ENCODE peak calls at places on chromosomes 4 and X, in four cellular contexts. One of them, this sample, is unnamed.

GRCh38 chr4:621296-622070 is 3.9 kb upstream of the PDE6B start:
- DNase-seq in HepG2: no peak
- DNase-seq in K562: no peak
- DNase-seq in GM12878: no peak
- DNase-seq in this sample: no peak

GRCh38 chr4:75598390-75598789 is 31.9 kb downstream of the CDKL2 start:
- DNase-seq in K562: no peak
- DNase-seq in HepG2: no peak
- DNase-seq in GM12878: no peak
- DNase-seq in this sample: no peak

GRCh38 chr4:179867300-179867878 is 2375.8 kb upstream of the TENM3 start:
- DNase-seq in HepG2: peak
- DNase-seq in K562: peak
- DNase-seq in GM12878: peak
- DNase-seq in this sample: peak

GRCh38 chr4:4843651-4844291 is 15.7 kb upstream of the MSX1 start:
- DNase-seq in GM12878: no peak
- DNase-seq in K562: no peak
- DNase-seq in HepG2: no peak
- DNase-seq in this sample: no peak

GRCh38 chr4:118177121-118177520 is 142.8 kb downstream of the NDST3 start:
- DNase-seq in HepG2: no peak
- DNase-seq in K562: no peak
- DNase-seq in GM12878: no peak
- DNase-seq in this sample: no peak

GRCh38 chr4:156475322-156475721 is 496.3 kb downstream of the PDGFC start:
- DNase-seq in HepG2: peak
- DNase-seq in GM12878: no peak
- DNase-seq in K562: no peak
- DNase-seq in this sample: peak

GRCh38 chrX:16023790-16024734 is 99.3 kb upstream of the GRPR start:
- DNase-seq in GM12878: peak
- DNase-seq in HepG2: peak
- DNase-seq in K562: no peak
- DNase-seq in this sample: no peak

GRCh38 chr4:109998867-109999303 is 86.2 kb downstream of the EGF start:
- DNase-seq in K562: peak
- DNase-seq in GM12878: peak
- DNase-seq in HepG2: peak
- DNase-seq in this sample: peak

GRCh38 chrX:103825881-103826280 is 6.2 kb downstream of the RAB9B start:
- DNase-seq in GM12878: no peak
- DNase-seq in K562: no peak
- DNase-seq in HepG2: no peak
- DNase-seq in this sample: no peak

GRCh38 chr4:159042097-159042605 is 60.7 kb upstream of the RAPGEF2 start:
- DNase-seq in HepG2: no peak
- DNase-seq in GM12878: no peak
- DNase-seq in K562: peak
- DNase-seq in this sample: peak

GRCh38 chr4:154049457-154050181 is 260.7 kb upstream of the SFRP2 start:
- DNase-seq in K562: peak
- DNase-seq in HepG2: peak
- DNase-seq in GM12878: no peak
- DNase-seq in this sample: peak

GRCh38 chr4:72817012-72817411 is 248.0 kb upstream of the ADAMTS3 start:
- DNase-seq in GM12878: no peak
- DNase-seq in K562: no peak
- DNase-seq in HepG2: no peak
- DNase-seq in this sample: no peak

GRCh38 chr4:90137545-90137944 is 10.4 kb downstream of the CCSER1 start:
- DNase-seq in GM12878: no peak
- DNase-seq in HepG2: peak
- DNase-seq in K562: no peak
- DNase-seq in this sample: no peak

GRCh38 chr4:81426770-81427604 is 44.7 kb downstream of the RASGEF1B start:
- DNase-seq in HepG2: no peak
- DNase-seq in K562: no peak
- DNase-seq in GM12878: no peak
- DNase-seq in this sample: no peak

GRCh38 chr4:95248713-95249401 is 299.9 kb downstream of the UNC5C start:
- DNase-seq in HepG2: peak
- DNase-seq in GM12878: no peak
- DNase-seq in K562: no peak
- DNase-seq in this sample: no peak

GRCh38 chrX:9670136-9670905 is 95.3 kb downstream of the GPR143 start:
- DNase-seq in HepG2: no peak
- DNase-seq in K562: peak
- DNase-seq in GM12878: no peak
- DNase-seq in this sample: no peak

GRCh38 chr4:112895785-112896184 is 153.7 kb upstream of the ANK2 start:
- DNase-seq in K562: no peak
- DNase-seq in GM12878: peak
- DNase-seq in HepG2: no peak
- DNase-seq in this sample: no peak

GRCh38 chr4:26826721-26827120 is 33.9 kb upstream of the STIM2 start:
- DNase-seq in K562: no peak
- DNase-seq in HepG2: no peak
- DNase-seq in GM12878: peak
- DNase-seq in this sample: no peak

GRCh38 chrX:50718791-50719190 is 95.2 kb downstream of the SHROOM4 start:
- DNase-seq in HepG2: no peak
- DNase-seq in GM12878: no peak
- DNase-seq in K562: no peak
- DNase-seq in this sample: no peak

GRCh38 chr4:8534129-8534528 is 46.1 kb upstream of the GPR78 start:
- DNase-seq in HepG2: no peak
- DNase-seq in K562: no peak
- DNase-seq in GM12878: peak
- DNase-seq in this sample: no peak

GRCh38 chr4:1464581-1465171 is 58.4 kb upstream of the NKX1-1 start:
- DNase-seq in GM12878: no peak
- DNase-seq in K562: no peak
- DNase-seq in HepG2: no peak
- DNase-seq in this sample: no peak

GRCh38 chr4:11805837-11806236 is 377.1 kb upstream of the HS3ST1 start:
- DNase-seq in HepG2: no peak
- DNase-seq in K562: no peak
- DNase-seq in GM12878: no peak
- DNase-seq in this sample: peak

GRCh38 chrX:10109695-10110094 is 47.1 kb upstream of the CLCN4 start:
- DNase-seq in HepG2: no peak
- DNase-seq in GM12878: no peak
- DNase-seq in K562: no peak
- DNase-seq in this sample: no peak

GRCh38 chrX:69268637-69269036 is 103.4 kb upstream of the PJA1 start:
- DNase-seq in K562: no peak
- DNase-seq in HepG2: peak
- DNase-seq in GM12878: no peak
- DNase-seq in this sample: no peak

GRCh38 chr4:5165419-5166369 is 114.4 kb downstream of the STK32B start:
- DNase-seq in K562: no peak
- DNase-seq in HepG2: no peak
- DNase-seq in GM12878: no peak
- DNase-seq in this sample: peak

GRCh38 chr4:35559559-35560365 is 684.6 kb downstream of the ARAP2 start:
- DNase-seq in K562: no peak
- DNase-seq in GM12878: no peak
- DNase-seq in HepG2: no peak
- DNase-seq in this sample: no peak

GRCh38 chr4:13559414-13559813 is 15.1 kb upstream of the NKX3-2 start:
- DNase-seq in HepG2: no peak
- DNase-seq in GM12878: no peak
- DNase-seq in K562: no peak
- DNase-seq in this sample: no peak

GRCh38 chrX:20729421-20729820 is 462.7 kb upstream of the RPS6KA3 start:
- DNase-seq in K562: no peak
- DNase-seq in HepG2: no peak
- DNase-seq in GM12878: no peak
- DNase-seq in this sample: no peak

GRCh38 chr4:7068279-7068842 is 497 bp upstream of the GRPEL1 start:
- DNase-seq in GM12878: no peak
- DNase-seq in K562: peak
- DNase-seq in HepG2: no peak
- DNase-seq in this sample: no peak

GRCh38 chr4:7066006-7066405 is 1.9 kb downstream of the GRPEL1 start:
- DNase-seq in HepG2: no peak
- DNase-seq in K562: no peak
- DNase-seq in GM12878: no peak
- DNase-seq in this sample: no peak

GRCh38 chr4:7067523-7068278 is at the start of gene GRPEL1:
- DNase-seq in HepG2: peak
- DNase-seq in GM12878: peak
- DNase-seq in K562: peak
- DNase-seq in this sample: peak

GRCh38 chr4:7067147-7067522 is 729 bp downstream of the GRPEL1 start:
- DNase-seq in GM12878: no peak
- DNase-seq in K562: no peak
- DNase-seq in HepG2: peak
- DNase-seq in this sample: no peak

GRCh38 chr4:7066493-7066892 is 1.4 kb downstream of the GRPEL1 start:
- DNase-seq in HepG2: no peak
- DNase-seq in GM12878: no peak
- DNase-seq in K562: no peak
- DNase-seq in this sample: no peak
- TF ChIP-seq FOXK2 in HepG2: no peak
- TF ChIP-seq FOXK2 in GM12878: no peak
- TF ChIP-seq FOXK2 in K562: no peak
- TF ChIP-seq FOXK2 in this sample: no peak

GRCh38 chrX:118153270-118153669 is 36.7 kb upstream of the KLHL13 start:
- DNase-seq in GM12878: no peak
- DNase-seq in K562: no peak
- DNase-seq in HepG2: no peak
- DNase-seq in this sample: no peak

GRCh38 chrX:118156953-118157608 is 40.5 kb upstream of the KLHL13 start:
- DNase-seq in GM12878: no peak
- DNase-seq in K562: no peak
- DNase-seq in HepG2: no peak
- DNase-seq in this sample: no peak

GRCh38 chrX:118152721-118153120 is 36.1 kb upstream of the KLHL13 start:
- DNase-seq in K562: no peak
- DNase-seq in HepG2: no peak
- DNase-seq in GM12878: no peak
- DNase-seq in this sample: no peak

GRCh38 chrX:118156254-118156952 is 39.8 kb upstream of the KLHL13 start:
- DNase-seq in K562: no peak
- DNase-seq in GM12878: no peak
- DNase-seq in HepG2: peak
- DNase-seq in this sample: no peak
- TF ChIP-seq TARDBP in K562: no peak
- TF ChIP-seq TARDBP in GM12878: no peak
- TF ChIP-seq TARDBP in HepG2: no peak
- TF ChIP-seq TARDBP in this sample: no peak

DNA sequence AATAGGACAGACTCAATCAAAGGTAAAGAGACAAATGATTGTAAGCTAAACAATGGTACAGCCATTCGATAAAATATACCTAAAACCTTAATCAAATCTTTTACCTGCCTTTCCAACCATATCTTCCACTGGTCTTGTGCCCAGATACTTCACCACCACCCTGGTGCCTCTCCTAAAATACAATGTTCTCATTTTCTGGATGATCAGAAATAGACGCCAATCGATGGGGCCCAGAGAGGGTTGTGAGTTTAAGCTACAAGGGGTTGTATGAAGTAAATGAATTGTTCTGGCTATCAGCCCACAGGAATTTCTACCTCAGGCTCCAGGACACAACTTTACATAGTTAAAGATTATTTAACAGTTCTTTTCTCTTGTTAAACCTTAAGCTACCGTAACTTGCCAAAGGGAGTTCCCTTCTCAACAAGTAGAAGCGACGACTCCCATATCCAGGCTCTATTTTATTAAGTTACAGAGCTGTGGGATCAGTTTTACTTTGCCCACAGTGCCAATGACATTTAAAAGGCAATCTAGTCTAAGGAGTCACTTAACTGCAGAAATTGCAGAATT is 99.1 kb downstream of the CHRNA9 start:
- DNase-seq in GM12878: no peak
- DNase-seq in HepG2: no peak
- DNase-seq in K562: no peak
- DNase-seq in this sample: no peak
- TF ChIP-seq BHLHE40 in GM12878: no peak
- TF ChIP-seq BHLHE40 in HepG2: no peak
- TF ChIP-seq BHLHE40 in K562: no peak
- TF ChIP-seq BHLHE40 in this sample: no peak

GRCh38 chrX:119885554-119886428 is 9.9 kb upstream of the AKAP14 start:
- DNase-seq in HepG2: peak
- DNase-seq in GM12878: no peak
- DNase-seq in K562: no peak
- DNase-seq in this sample: no peak

DNA sequence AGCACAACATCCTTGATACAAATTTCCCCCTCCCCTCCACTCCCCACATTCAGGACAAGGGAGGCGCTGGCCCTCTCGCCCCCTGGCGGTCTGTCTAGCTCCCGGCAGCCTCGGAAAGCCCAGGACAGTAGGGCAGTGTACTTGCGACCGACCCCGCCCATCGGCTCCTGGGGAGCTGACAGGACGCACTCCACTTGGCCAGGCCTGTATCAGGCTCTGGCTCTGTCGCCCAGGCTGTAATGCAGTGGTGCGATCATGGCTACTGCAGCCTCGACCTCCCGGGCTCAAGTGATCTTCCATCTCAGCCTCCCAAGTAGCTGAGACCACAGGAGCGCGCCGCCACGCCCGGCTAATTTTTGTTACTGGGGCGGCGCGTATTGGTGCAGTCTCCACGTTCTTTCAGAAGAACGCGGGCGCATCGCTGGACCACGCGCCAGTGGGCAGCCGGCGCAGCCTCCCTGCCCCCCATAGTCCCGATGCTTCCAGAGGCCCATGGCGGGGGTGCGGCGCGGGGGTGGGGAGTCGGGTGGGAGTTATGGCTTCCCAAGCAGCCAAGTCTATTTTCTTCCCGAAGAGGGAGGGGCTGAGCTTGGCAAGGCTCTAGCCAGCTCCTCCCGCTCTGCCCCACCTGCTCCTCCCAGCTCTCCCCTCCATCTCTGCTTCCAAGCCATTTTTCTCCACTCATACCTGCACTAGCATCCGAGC is 7.8 kb upstream of the AKAP14 start:
- DNase-seq in GM12878: no peak
- DNase-seq in HepG2: peak
- DNase-seq in K562: peak
- DNase-seq in this sample: peak
- TF ChIP-seq FOXK2 in GM12878: no peak
- TF ChIP-seq FOXK2 in HepG2: no peak
- TF ChIP-seq FOXK2 in K562: no peak
- TF ChIP-seq FOXK2 in this sample: no peak

GRCh38 chrX:147912093-147912801 is 528 bp downstream of the FMR1 start:
- DNase-seq in K562: peak
- DNase-seq in HepG2: no peak
- DNase-seq in GM12878: no peak
- DNase-seq in this sample: peak
- TF ChIP-seq TARDBP in K562: no peak
- TF ChIP-seq TARDBP in HepG2: no peak
- TF ChIP-seq TARDBP in GM12878: no peak
- TF ChIP-seq TARDBP in this sample: no peak